ENCODE peak calls at places on chromosomes 4 and X, in six cellular contexts. Z, V, X, D, P and N are unnamed samples.

GRCh38 chr4:39565925-39566630 is 38.8 kb upstream of the UGDH start:
- DNase-seq in P (no peak), X (no peak), V (no peak), D (peak), Z (peak), N (no peak)

GRCh38 chrX:267771-268261 is 13.4 kb upstream of the PLCXD1 start:
- DNase-seq in V (no peak), Z (no peak), P (no peak), D (no peak), X (no peak), N (no peak)

GRCh38 chr4:4866124-4866832 is 6.8 kb downstream of the MSX1 start:
- DNase-seq in P (no peak), X (no peak), D (no peak), Z (no peak), V (no peak), N (no peak)

GRCh38 chrX:39755152-39756032 is 342.4 kb downstream of the BCOR start:
- DNase-seq in Z (peak), X (no peak), P (no peak), V (peak), D (peak), N (no peak)

GRCh38 chr4:3302164-3302785 is 9.5 kb downstream of the RGS12 start:
- DNase-seq in V (no peak), Z (no peak), X (peak), P (peak), D (no peak), N (peak)

GRCh38 chrX:133580630-133581029 is 165.3 kb upstream of the GPC4 start:
- DNase-seq in D (peak), X (no peak), P (no peak), Z (no peak), V (no peak), N (no peak)

GRCh38 chrX:106898462-106898861 is 4.7 kb downstream of the RIPPLY1 start:
- DNase-seq in X (no peak), P (no peak), D (peak), Z (no peak), V (no peak), N (no peak)

GRCh38 chr4:22463179-22463578 is 52.7 kb downstream of the ADGRA3 start:
- DNase-seq in Z (no peak), D (no peak), V (no peak), X (no peak), P (peak), N (no peak)

GRCh38 chr4:184384056-184384809 is 90.1 kb downstream of the IRF2 start:
- DNase-seq in Z (peak), V (no peak), D (peak), X (no peak), P (no peak), N (peak)

GRCh38 chrX:103845165-103845653 is 13.2 kb upstream of the RAB9B start:
- DNase-seq in X (peak), P (peak), V (no peak), D (peak), Z (peak), N (peak)

GRCh38 chr4:110735691-110736090 is 112.8 kb upstream of the PITX2 start:
- DNase-seq in D (no peak), V (no peak), Z (no peak), P (no peak), X (no peak), N (no peak)

GRCh38 chrX:110600745-110601310 is 194.8 kb downstream of the CHRDL1 start:
- DNase-seq in P (no peak), V (no peak), D (peak), X (no peak), Z (no peak), N (no peak)

GRCh38 chr4:72295966-72296557 is 264.3 kb downstream of the NPFFR2 start:
- DNase-seq in P (no peak), X (no peak), V (no peak), D (peak), Z (no peak), N (no peak)

GRCh38 chr4:32010221-32010620 is 1290.1 kb downstream of the PCDH7 start:
- DNase-seq in Z (no peak), X (no peak), V (no peak), D (no peak), P (no peak), N (no peak)

GRCh38 chrX:69152398-69152797 is 12.9 kb downstream of the PJA1 start:
- DNase-seq in X (no peak), V (peak), P (no peak), Z (no peak), D (no peak), N (no peak)

GRCh38 chr4:83723609-83724008 is 187.7 kb downstream of the GPAT3 start:
- DNase-seq in Z (no peak), P (no peak), V (no peak), D (no peak), X (no peak), N (no peak)

GRCh38 chr4:169716677-169717076 is 41.1 kb downstream of the HPF1 start:
- DNase-seq in V (no peak), Z (no peak), X (no peak), P (no peak), D (peak), N (no peak)

GRCh38 chr4:103996637-103997036 is 276.9 kb upstream of the TACR3 start:
- DNase-seq in D (peak), X (no peak), P (no peak), Z (peak), V (no peak), N (no peak)

GRCh38 chr4:86401826-86402225 is 42.0 kb upstream of the MAPK10 start:
- DNase-seq in P (no peak), V (no peak), D (peak), Z (no peak), X (no peak), N (no peak)

GRCh38 chrX:7801706-7802105 is 41.3 kb upstream of the VCX start:
- DNase-seq in P (no peak), X (no peak), Z (no peak), V (no peak), D (no peak), N (no peak)

GRCh38 chr4:70787496-70787895 is 52.2 kb downstream of the GRSF1 start:
- DNase-seq in D (no peak), X (no peak), V (no peak), P (no peak), Z (no peak), N (no peak)

GRCh38 chrX:20361081-20361889 is 94.6 kb upstream of the RPS6KA3 start:
- DNase-seq in X (no peak), D (peak), Z (no peak), P (no peak), V (no peak), N (no peak)

GRCh38 chr4:75919914-75920313 is 17.7 kb upstream of the PPEF2 start:
- DNase-seq in D (peak), V (no peak), X (no peak), P (no peak), Z (no peak), N (no peak)

GRCh38 chr4:151302432-151302831 is 23.0 kb downstream of the SH3D19 start:
- DNase-seq in V (no peak), X (no peak), Z (no peak), P (no peak), D (peak), N (no peak)

GRCh38 chrX:19515615-19516105 is 352 bp upstream of the MAP3K15 start:
- DNase-seq in P (no peak), Z (no peak), V (no peak), D (no peak), X (no peak), N (no peak)

GRCh38 chrX:15816886-15817285 is 26.6 kb downstream of the ZRSR2 start:
- DNase-seq in X (peak), P (no peak), Z (no peak), D (no peak), V (no peak), N (peak)

GRCh38 chrX:20265221-20265725 is 1.4 kb downstream of the RPS6KA3 start:
- DNase-seq in D (peak), P (peak), X (peak), Z (no peak), V (peak), N (peak)

GRCh38 chrX:20620301-20620700 is 353.6 kb upstream of the RPS6KA3 start:
- DNase-seq in V (no peak), X (no peak), P (no peak), Z (no peak), D (peak), N (no peak)

GRCh38 chrX:40806511-40807220 is 71.3 kb upstream of the MED14 start:
- DNase-seq in V (no peak), X (no peak), D (peak), P (no peak), Z (no peak), N (no peak)

GRCh38 chrX:119604778-119605177 is 1.4 kb downstream of the NKRF start:
- DNase-seq in P (no peak), Z (no peak), V (no peak), D (no peak), X (no peak), N (no peak)